ENCODE peak calls at places on chromosomes 13 and 19, in six cellular contexts. H is BE2C, V is ascending aorta, W is kidney epithelial cell, S is fibroblast of lung, C is mucosa of descending colon. Y is an unnamed sample.

GRCh38 chr19:46402725-46403124 is 10.6 kb downstream of the CCDC8 start:
- DNase-seq in S (no peak), W (no peak), C (no peak), V (no peak), H (no peak), Y (no peak)

GRCh38 chr19:6808494-6808893 is 36.0 kb downstream of the VAV1 start:
- DNase-seq in V (no peak), H (no peak), S (no peak), C (no peak), W (no peak), Y (no peak)

GRCh38 chr19:10193666-10194499 is 870 bp downstream of the DNMT1 start:
- DNase-seq in W (no peak), V (no peak), S (peak; percentile 67), C (no peak), H (peak; percentile 39), Y (no peak)

GRCh38 chr19:10861118-10861651 is 10.2 kb upstream of the CARM1 start:
- DNase-seq in W (no peak), V (no peak), C (peak; percentile 49), H (peak; percentile 54), S (no peak), Y (peak; percentile 53)

GRCh38 chr13:73189365-73189764 is 130.6 kb downstream of the KLF5 start:
- DNase-seq in V (no peak), H (no peak), W (no peak), C (no peak), S (no peak), Y (no peak)

GRCh38 chr19:56671613-56671994 is at the start of gene ZNF835:
- DNase-seq in H (no peak), S (peak; percentile 2), C (peak; percentile 89), W (peak; percentile 23), V (peak; percentile 63), Y (peak; percentile 90)

GRCh38 chr19:29667941-29668340 is 2.7 kb downstream of the PLEKHF1 start:
- DNase-seq in W (no peak), H (no peak), V (no peak), C (peak; percentile 46), S (no peak), Y (no peak)

GRCh38 chr13:109785892-109786450 is 412 bp downstream of the IRS2 start:
- DNase-seq in W (no peak), S (no peak), V (no peak), C (peak; percentile 21), H (no peak), Y (no peak)

GRCh38 chr13:113365551-113365971 is 1.6 kb upstream of the GRTP1 start:
- DNase-seq in W (no peak), V (no peak), S (no peak), H (no peak), C (no peak), Y (no peak)

GRCh38 chr13:50829896-50830295 is 13.6 kb downstream of the DLEU7 start:
- DNase-seq in S (no peak), C (no peak), H (no peak), V (no peak), W (no peak), Y (no peak)

GRCh38 chr19:50859849-50860248 is 5.1 kb downstream of the KLK3 start:
- DNase-seq in C (no peak), W (no peak), V (no peak), S (no peak), H (no peak), Y (no peak)

GRCh38 chr13:51324714-51325440 is 14.6 kb upstream of the SERPINE3 start:
- DNase-seq in C (no peak), V (no peak), W (no peak), H (no peak), S (no peak), Y (no peak)

GRCh38 chr13:25329706-25330105 is 28.3 kb downstream of the NUP58 start:
- DNase-seq in H (no peak), C (no peak), W (no peak), S (peak; percentile 35), V (no peak), Y (no peak)

GRCh38 chr19:33759356-33759755 is 37.3 kb upstream of the KCTD15 start:
- DNase-seq in W (no peak), V (no peak), H (no peak), S (no peak), C (no peak), Y (no peak)

GRCh38 chr19:42092350-42092749 is 16.4 kb downstream of the ZNF574 start:
- DNase-seq in W (no peak), H (peak; percentile 64), S (no peak), C (peak; percentile 78), V (no peak), Y (peak; percentile 53)

GRCh38 chr19:50909240-50910070 is 1.7 kb downstream of the KLK4 start:
- DNase-seq in S (no peak), C (peak; percentile 91), H (peak; percentile 98), W (no peak), V (no peak), Y (peak; percentile 69)

GRCh38 chr13:99366075-99366987 is 59.1 kb upstream of the GPR183 start:
- DNase-seq in H (no peak), W (no peak), S (no peak), C (no peak), V (no peak), Y (no peak)

GRCh38 chr13:59182241-59182640 is 981.5 kb downstream of the DIAPH3 start:
- DNase-seq in W (no peak), V (no peak), S (no peak), C (no peak), H (no peak), Y (no peak)

GRCh38 chr13:80040219-80040976 is 300.5 kb downstream of the SPRY2 start:
- DNase-seq in H (no peak), C (peak; percentile 15), V (no peak), W (peak; percentile 99), S (peak; percentile 100), Y (no peak)

GRCh38 chr13:33341861-33342452 is 56.4 kb upstream of the STARD13 start:
- DNase-seq in H (no peak), C (no peak), S (no peak), W (no peak), V (no peak), Y (no peak)

GRCh38 chr19:53010494-53010893 is 3.2 kb upstream of the ERVV-1 start:
- DNase-seq in S (no peak), C (no peak), H (no peak), W (no peak), V (no peak), Y (no peak)

GRCh38 chr19:38868551-38868950 is 9.5 kb downstream of the RINL start:
- DNase-seq in H (no peak), V (no peak), S (no peak), W (no peak), C (no peak), Y (no peak)
- H3K4me3 ChIP-seq in H (peak overlapping the region; percentile 67), V (peak overlapping the region; percentile 77), S (no peak overlapping the region), W (no peak overlapping the region), C (no peak overlapping the region), Y (no peak overlapping the region)

DNA sequence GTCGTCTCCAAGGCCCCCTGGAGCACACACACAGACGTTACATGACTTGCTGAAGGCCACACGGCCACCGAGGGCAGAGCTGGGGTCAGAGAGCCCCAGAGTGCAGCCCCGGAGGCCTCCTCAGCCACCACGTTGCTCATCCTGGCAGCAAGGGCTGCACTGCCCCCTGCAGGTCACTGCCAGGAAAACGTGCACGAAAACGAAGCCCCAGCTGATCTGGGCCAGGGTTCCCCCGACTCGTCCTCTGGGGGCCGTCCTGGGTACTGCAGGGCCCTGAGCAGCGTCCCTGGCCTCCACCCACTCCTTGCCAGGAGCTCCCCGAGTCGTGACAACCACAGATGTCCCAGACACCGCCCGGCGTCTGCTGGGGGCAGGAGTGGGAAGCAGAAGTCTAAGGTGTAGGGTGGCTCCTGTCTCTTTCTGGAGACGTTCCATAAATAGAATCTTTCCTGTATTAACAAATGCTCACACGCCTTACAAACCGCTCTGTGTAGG is 3.4 kb downstream of the TPGS1 start:
- DNase-seq in S (peak; percentile 75), H (peak; percentile 90), V (no peak), C (peak; percentile 82), W (no peak), Y (peak; percentile 78)
- H3K4me3 ChIP-seq in S (no peak overlapping the region), H (no peak overlapping the region), V (no peak overlapping the region), C (no peak overlapping the region), W (no peak overlapping the region), Y (no peak overlapping the region)

GRCh38 chr19:4152241-4152998 is 1.0 kb upstream of the CREB3L3 start:
- DNase-seq in S (no peak), V (no peak), C (no peak), W (no peak), H (no peak), Y (no peak)
- H3K4me3 ChIP-seq in S (no peak overlapping the region), V (no peak overlapping the region), C (no peak overlapping the region), W (no peak overlapping the region), H (no peak overlapping the region), Y (no peak overlapping the region)

GRCh38 chr19:19628499-19629134 is 597 bp upstream of the LPAR2 start:
- DNase-seq in S (peak; percentile 81), W (no peak), C (peak; percentile 48), H (no peak), V (no peak), Y (peak; percentile 73)
- H3K4me3 ChIP-seq in S (peak overlapping the region; percentile 12), W (peak overlapping the region; percentile 55), C (peak overlapping the region; percentile 50), H (no peak overlapping the region), V (peak overlapping the region; percentile 59), Y (peak overlapping the region; percentile 63)